ENCODE peak calls at places on chromosomes 2 and 18, in five cellular contexts. P is AG04450, T is sigmoid colon, L is fibroblast of pulmonary artery, B is neural progenitor cell. R is an unnamed sample.

GRCh38 chr18:25786778-25787177 is 303.6 kb downstream of the SS18 start:
- DNase-seq in T (no peak), P (peak), L (peak), B (no peak), R (no peak)

GRCh38 chr2:140737006-140737405 is 1393.8 kb downstream of the LRP1B start:
- DNase-seq in B (no peak), L (no peak), T (no peak), P (no peak), R (no peak)

GRCh38 chr2:55408946-55409868 is 10.4 kb downstream of the CCDC88A start:
- DNase-seq in T (no peak), B (no peak), L (peak), P (no peak), R (no peak)

GRCh38 chr2:145906356-145906755 is 1386.4 kb upstream of the ZEB2 start:
- DNase-seq in P (no peak), B (no peak), L (peak), T (no peak), R (no peak)

GRCh38 chr2:212364106-212364505 is 174.5 kb downstream of the ERBB4 start:
- DNase-seq in T (no peak), L (peak), B (peak), P (no peak), R (no peak)

GRCh38 chr2:133553251-133553650 is 15.0 kb downstream of the NCKAP5 start:
- DNase-seq in B (no peak), P (no peak), L (no peak), T (no peak), R (no peak)

GRCh38 chr2:241892299-241893137 is 23.0 kb downstream of the RTP5 start:
- DNase-seq in T (peak), B (no peak), P (no peak), L (no peak), R (peak)

GRCh38 chr2:74333175-74333574 is 10.0 kb downstream of the SLC4A5 start:
- DNase-seq in T (no peak), L (peak), P (peak), B (peak), R (no peak)

GRCh38 chr2:172454404-172455120 is 27.2 kb downstream of the ITGA6 start:
- DNase-seq in T (no peak), P (no peak), L (no peak), B (no peak), R (no peak)

GRCh38 chr18:58535340-58536186 is 93.3 kb downstream of the ALPK2 start:
- DNase-seq in B (no peak), T (no peak), P (no peak), L (peak), R (no peak)

GRCh38 chr2:240574386-240575100 is 6.3 kb downstream of the RNPEPL1 start:
- DNase-seq in L (no peak), T (peak), P (no peak), B (no peak), R (no peak)

GRCh38 chr2:145017149-145017548 is 497.2 kb upstream of the ZEB2 start:
- DNase-seq in T (no peak), L (no peak), P (no peak), B (no peak), R (no peak)

GRCh38 chr2:229714736-229715541 is 584 bp upstream of the DNER start:
- DNase-seq in T (peak), L (peak), B (peak), P (no peak), R (no peak)

GRCh38 chr2:99725810-99726209 is 236.0 kb upstream of the REV1 start:
- DNase-seq in P (no peak), L (no peak), B (no peak), T (no peak), R (no peak)

GRCh38 chr2:134846213-134846612 is 7.8 kb downstream of the ACMSD start:
- DNase-seq in B (no peak), L (no peak), T (no peak), P (no peak), R (no peak)

GRCh38 chr2:110149330-110150220 is 34.0 kb upstream of the MALL start:
- DNase-seq in B (no peak), T (no peak), P (peak), L (peak), R (no peak)

GRCh38 chr2:220949476-220949875 is 622.6 kb downstream of the EPHA4 start:
- DNase-seq in L (no peak), T (no peak), P (no peak), B (no peak), R (no peak)

GRCh38 chr2:30185175-30185574 is 38.4 kb downstream of the YPEL5 start:
- DNase-seq in L (peak), P (peak), T (peak), B (no peak), R (no peak)

GRCh38 chr18:74367905-74368304 is 52.3 kb downstream of the C18orf63 start:
- DNase-seq in B (no peak), T (no peak), L (no peak), P (no peak), R (no peak)

GRCh38 chr2:238380336-238380735 is 46.4 kb upstream of the ASB1 start:
- DNase-seq in B (no peak), L (no peak), T (no peak), P (no peak), R (no peak)

DNA sequence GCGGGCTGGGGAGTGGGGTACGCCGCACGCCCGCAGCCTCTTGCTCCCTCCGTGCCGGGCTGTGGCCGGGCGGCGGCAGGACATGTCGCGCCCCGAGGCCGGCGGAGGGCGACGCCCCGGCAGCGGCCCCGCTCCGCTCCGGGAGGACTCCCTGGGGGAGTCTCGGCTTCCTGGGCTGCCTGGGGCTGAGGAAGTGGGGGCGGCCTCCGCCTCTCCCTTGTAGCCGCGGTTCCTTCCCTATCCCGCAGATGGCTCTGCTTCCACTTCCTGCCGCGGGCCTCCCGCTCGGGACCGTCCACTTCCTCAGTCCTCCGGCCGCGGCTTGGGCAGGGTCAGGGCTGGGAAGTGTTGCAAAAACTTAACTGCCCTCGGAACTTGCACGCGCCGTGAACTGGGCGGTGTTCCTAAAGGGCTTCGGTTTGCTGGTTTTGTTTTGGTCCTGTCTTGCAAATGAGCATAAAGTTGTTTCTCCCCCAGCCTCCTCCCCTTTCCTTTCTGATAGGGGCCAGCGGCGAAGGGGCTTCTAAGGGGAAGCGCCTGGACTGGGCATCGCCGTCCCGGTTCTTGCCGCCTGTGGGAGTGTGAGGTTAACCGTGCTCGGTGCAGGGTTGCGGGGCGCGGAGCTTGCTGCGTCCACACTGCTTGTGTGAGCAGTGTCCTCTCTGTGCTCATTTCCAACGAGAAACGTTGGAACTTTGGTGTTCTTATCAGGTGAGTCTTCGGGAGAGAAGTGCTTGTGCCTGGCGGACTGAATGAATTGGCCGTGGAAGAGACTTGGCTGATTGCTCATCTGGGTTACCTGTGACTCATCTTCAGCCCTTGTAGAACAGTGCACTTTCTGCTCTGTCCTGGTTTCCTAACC is 600 bp downstream of the RALB start:
- DNase-seq in L (peak), B (peak), T (peak), P (peak), R (no peak)
- TF ChIP-seq CTCF in L (peak), B (peak), T (peak), P (peak), R (peak)

GRCh38 chr2:40199758-40200157 is 252.1 kb downstream of the SLC8A1 start:
- DNase-seq in T (no peak), B (no peak), P (no peak), L (peak), R (no peak)
- TF ChIP-seq CTCF in T (no peak), B (no peak), P (no peak), L (no peak), R (no peak)

GRCh38 chr2:116696903-116697302 is 1117.6 kb upstream of the DDX18 start:
- DNase-seq in P (no peak), L (no peak), T (no peak), B (no peak), R (no peak)
- TF ChIP-seq CTCF in P (no peak), L (no peak), T (no peak), B (no peak), R (no peak)

DNA sequence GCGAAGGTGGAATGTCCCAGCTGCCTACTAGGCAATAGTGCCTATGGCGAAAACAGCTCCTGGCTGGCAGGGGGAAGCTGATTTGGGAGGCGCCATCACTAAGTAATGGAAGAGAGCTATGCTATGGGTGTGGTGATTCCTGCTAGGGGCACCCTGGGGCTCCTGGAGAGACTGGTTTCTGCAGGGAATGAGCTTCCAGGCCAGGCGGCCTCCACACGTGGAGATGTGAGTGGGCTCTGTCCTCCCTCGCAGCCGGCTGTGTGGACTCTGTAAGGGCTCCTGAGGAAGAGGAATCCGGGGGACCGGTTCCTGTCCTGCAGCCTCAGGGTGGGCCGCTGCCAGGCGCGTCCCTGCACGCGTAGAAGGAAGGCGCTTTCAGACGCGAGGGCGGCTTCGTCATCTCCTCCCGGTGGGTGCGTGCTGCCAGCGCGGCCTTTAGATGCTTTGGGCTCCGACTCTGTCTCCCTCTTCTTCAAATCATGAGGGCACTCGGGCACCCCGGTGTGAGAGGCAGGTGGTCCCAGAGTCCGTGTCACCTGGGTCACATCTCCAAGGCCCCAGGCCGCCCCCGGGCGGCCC is 55.5 kb upstream of the ANKRD62 start:
- DNase-seq in B (peak), T (peak), P (no peak), L (peak), R (no peak)
- TF ChIP-seq CTCF in B (no peak), T (no peak), P (no peak), L (no peak), R (no peak)

GRCh38 chr2:86082768-86083167 is 22.9 kb downstream of the POLR1A start:
- DNase-seq in L (no peak), B (no peak), P (no peak), T (no peak), R (no peak)

GRCh38 chr2:86087936-86088850 is 17.5 kb downstream of the POLR1A start:
- DNase-seq in B (no peak), P (no peak), L (no peak), T (no peak), R (no peak)
- TF ChIP-seq CTCF in B (peak), P (peak), L (peak), T (peak), R (peak)

R was measured in D721Med.